ENCODE peak calls at places on chromosomes 2 and 18, in nine cellular contexts. D is T-helper 22 cell, B is brain microvascular endothelial cell, R is thoracic aorta, X is epithelial cell of esophagus, K is GM23248, W is NCI-H524, N is NB4, F is cerebellum. G is an unnamed sample.
A peak's percentile ranks its signal among the peaks of the same experiment; 100 is the strongest.

GRCh38 chr2:23618696-23619530 is 233.9 kb downstream of the KLHL29 start:
- DNase-seq in D (no peak), B (no peak), R (no peak), X (peak; percentile 62), K (peak; percentile 21), W (no peak), N (no peak), F (no peak), G (peak; percentile 81)

GRCh38 chr2:100425573-100426383 is 8.3 kb upstream of the CHST10 start:
- DNase-seq in D (no peak), B (no peak), R (no peak), X (no peak), K (no peak), W (no peak), N (peak; percentile 57), F (no peak), G (no peak)

GRCh38 chr2:68251855-68252406 is 401 bp downstream of the PPP3R1 start:
- DNase-seq in D (peak; percentile 27), B (no peak), R (no peak), X (peak; percentile 22), K (peak; percentile 66), W (no peak), N (no peak), F (peak; percentile 38), G (peak; percentile 29)

GRCh38 chr2:120613742-120614481 is 121.8 kb upstream of the GLI2 start:
- DNase-seq in D (no peak), B (peak; percentile 78), R (no peak), X (peak; percentile 35), K (peak; percentile 22), W (no peak), N (no peak), F (no peak), G (no peak)

GRCh38 chr2:191845248-191845715 is 1.6 kb downstream of the CAVIN2 start:
- DNase-seq in D (no peak), B (no peak), R (no peak), X (peak; percentile 29), K (no peak), W (no peak), N (no peak), F (no peak), G (peak; percentile 52)

GRCh38 chr2:55838653-55839052 is 84.9 kb downstream of the EFEMP1 start:
- DNase-seq in D (no peak), B (no peak), R (no peak), X (peak; percentile 73), K (no peak), W (no peak), N (no peak), F (no peak), G (no peak)

GRCh38 chr2:235926229-235926628 is 242.0 kb downstream of the GBX2 start:
- DNase-seq in D (no peak), B (no peak), R (no peak), X (no peak), K (no peak), W (no peak), N (no peak), F (no peak), G (no peak)

GRCh38 chr2:106956879-106957278 is 70.9 kb upstream of the ST6GAL2 start:
- DNase-seq in D (no peak), B (peak; percentile 96), R (no peak), X (no peak), K (peak; percentile 97), W (peak; percentile 53), N (no peak), F (no peak), G (peak; percentile 61)

GRCh38 chr2:29272311-29272710 is 157.1 kb downstream of the CLIP4 start:
- DNase-seq in D (no peak), B (no peak), R (no peak), X (peak; percentile 20), K (no peak), W (no peak), N (no peak), F (no peak), G (no peak)

GRCh38 chr2:18552351-18553077 is 7.9 kb downstream of the RDH14 start:
- DNase-seq in D (no peak), B (no peak), R (no peak), X (no peak), K (peak; percentile 24), W (no peak), N (no peak), F (no peak), G (no peak)

GRCh38 chr2:159891917-159892691 is 94.1 kb upstream of the CD302 start:
- DNase-seq in D (no peak), B (peak; percentile 67), R (no peak), X (peak; percentile 84), K (peak; percentile 84), W (no peak), N (no peak), F (no peak), G (no peak)

GRCh38 chr18:54956506-54956905 is 2.8 kb downstream of the CCDC68 start:
- DNase-seq in D (no peak), B (no peak), R (no peak), X (no peak), K (no peak), W (no peak), N (no peak), F (no peak), G (no peak)